ENCODE peak calls at places on chromosomes 3 and 15, in five cellular contexts. U is K562, L is HepG2, E is HCT116, N is GM12878. M is an unnamed sample.

GRCh38 chr3:64111872-64112271 is 88.6 kb upstream of the PSMD6 start:
- DNase-seq in U (no peak), L (no peak), N (no peak), E (no peak), M (no peak)

GRCh38 chr3:122190525-122190924 is 7.1 kb downstream of the CASR start:
- DNase-seq in E (no peak), L (no peak), N (no peak), U (no peak), M (no peak)

GRCh38 chr3:42117175-42118008 is 26.2 kb downstream of the TRAK1 start:
- DNase-seq in E (peak), L (no peak), N (no peak), U (no peak), M (peak)

GRCh38 chr3:15982667-15983145 is 184.9 kb upstream of the ANKRD28 start:
- DNase-seq in N (no peak), U (no peak), E (peak), L (no peak), M (no peak)

GRCh38 chr3:9745521-9745920 is 4.2 kb upstream of the OGG1 start:
- DNase-seq in E (no peak), U (no peak), N (no peak), L (no peak), M (no peak)

GRCh38 chr15:93495799-93496637 is 407.0 kb upstream of the RGMA start:
- DNase-seq in L (no peak), E (no peak), U (no peak), N (no peak), M (no peak)

GRCh38 chr3:112390783-112391641 is 58.1 kb downstream of the CD200 start:
- DNase-seq in E (no peak), L (no peak), U (no peak), N (no peak), M (no peak)

GRCh38 chr15:66131200-66131599 is 122.3 kb downstream of the MEGF11 start:
- DNase-seq in N (no peak), L (no peak), E (no peak), U (no peak), M (no peak)

GRCh38 chr3:109336272-109336957 is 931 bp downstream of the DPPA4 start:
- DNase-seq in L (no peak), U (no peak), N (no peak), E (no peak), M (no peak)

GRCh38 chr3:62248831-62249776 is 124.2 kb downstream of the FEZF2 start:
- DNase-seq in N (no peak), L (no peak), U (no peak), E (no peak), M (no peak)

GRCh38 chr3:71087109-71088018 is 496.2 kb downstream of the FOXP1 start:
- DNase-seq in E (no peak), L (peak), N (peak), U (no peak), M (no peak)

DNA sequence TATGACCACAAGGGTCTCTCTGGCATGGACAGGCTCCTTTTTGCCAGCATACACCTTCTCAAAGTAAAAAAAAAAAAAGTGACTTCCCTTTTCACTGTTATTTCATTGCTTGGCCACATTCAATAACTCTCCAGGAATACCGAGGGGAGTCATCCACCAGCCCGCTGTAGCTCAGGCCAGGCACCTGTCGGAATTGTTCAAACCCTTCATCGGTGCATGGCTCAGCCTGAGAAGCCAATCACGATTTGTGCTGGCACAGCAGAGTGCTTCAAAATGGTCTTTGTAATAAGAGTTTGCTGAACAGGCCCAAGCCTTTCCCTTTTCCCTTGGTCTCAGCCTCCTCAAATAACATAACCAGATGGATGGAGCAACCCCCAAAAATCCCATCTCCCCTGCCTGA is 145.4 kb downstream of the PDZRN3 start:
- DNase-seq in E (no peak), L (no peak), N (no peak), U (no peak), M (no peak)
- TF ChIP-seq SRF in E (no peak), L (no peak), N (no peak), U (no peak), M (no peak)

GRCh38 chr15:68055224-68055705 is 1.1 kb downstream of the PIAS1 start:
- DNase-seq in U (no peak), N (peak), L (no peak), E (no peak), M (no peak)
- TF ChIP-seq SRF in U (no peak), N (no peak), L (no peak), E (no peak), M (no peak)

DNA sequence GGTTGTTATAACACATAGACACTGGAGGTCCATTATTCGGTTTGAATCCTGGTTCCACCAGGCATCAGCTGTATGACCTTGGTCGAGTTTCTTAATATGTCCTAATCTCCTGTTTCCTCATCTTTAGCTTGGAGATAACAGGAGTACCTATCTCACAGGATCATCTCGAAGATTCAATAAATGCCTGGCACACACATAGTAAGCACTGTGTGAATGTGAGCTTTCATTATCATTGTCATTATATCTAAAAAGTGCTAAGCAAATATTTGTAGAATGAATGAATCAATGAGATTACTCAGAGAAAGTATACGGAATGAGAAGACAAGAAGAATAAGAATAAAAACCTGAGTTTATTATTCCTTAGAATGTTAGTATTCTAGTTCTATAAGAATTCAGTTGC is 227.4 kb upstream of the CFAP20DC start:
- DNase-seq in L (no peak), E (no peak), N (no peak), U (no peak), M (no peak)
- TF ChIP-seq SRF in L (no peak), E (no peak), N (no peak), U (no peak), M (no peak)

GRCh38 chr3:161349529-161350278 is 21.6 kb downstream of the SPTSSB start:
- DNase-seq in L (peak), U (no peak), E (peak), N (no peak), M (no peak)
- TF ChIP-seq SRF in L (no peak), U (no peak), E (peak), N (no peak), M (no peak)

GRCh38 chr3:167110906-167111305 is 269.2 kb downstream of the ZBBX start:
- DNase-seq in E (no peak), N (no peak), U (no peak), L (no peak), M (no peak)
- TF ChIP-seq SRF in E (no peak), N (no peak), U (no peak), L (no peak), M (no peak)

GRCh38 chr3:178436773-178437172 is 99.5 kb upstream of the KCNMB2 start:
- DNase-seq in E (peak), U (peak), L (no peak), N (no peak), M (no peak)
- TF ChIP-seq SRF in E (no peak), U (no peak), L (no peak), N (no peak), M (no peak)